ENCODE peak calls at places on chromosomes 7 and 10, in five cellular contexts. X, U, E, L and W are unnamed samples. For H3K4me1, the result is how much of the 10 kb centered on the place peaks cover.

GRCh38 chr10:36717118-36717517 is 408.3 kb upstream of the ANKRD30A start:
- DNase-seq in X (no peak), U (no peak), E (no peak), L (no peak), W (no peak)

GRCh38 chr10:1674501-1674900 is 62.8 kb downstream of the ADARB2 start:
- DNase-seq in X (no peak), U (no peak), E (no peak), L (no peak), W (no peak)

GRCh38 chr7:17411922-17412321 is 113.5 kb downstream of the AHR start:
- DNase-seq in X (no peak), U (no peak), E (no peak), L (no peak), W (no peak)

GRCh38 chr10:115638246-115638645 is 545.1 kb downstream of the ATRNL1 start:
- DNase-seq in X (no peak), U (no peak), E (no peak), L (no peak), W (no peak)

GRCh38 chr10:48390933-48391845 is 84.7 kb downstream of the MAPK8 start:
- DNase-seq in X (no peak), U (no peak), E (no peak), L (no peak), W (no peak)

GRCh38 chr7:134927076-134927475 is 59.2 kb upstream of the AGBL3 start:
- DNase-seq in X (no peak), U (no peak), E (no peak), L (peak), W (no peak)

GRCh38 chr10:124474502-124475070 is 13.0 kb downstream of the LHPP start:
- DNase-seq in X (no peak), U (no peak), E (no peak), L (no peak), W (no peak)

GRCh38 chr10:78212786-78213175 is 179.1 kb downstream of the RPS24 start:
- DNase-seq in X (no peak), U (no peak), E (no peak), L (no peak), W (no peak)

GRCh38 chr10:118522791-118523498 is 72.5 kb downstream of the PRLHR start:
- DNase-seq in X (no peak), U (no peak), E (no peak), L (no peak), W (no peak)

GRCh38 chr10:19750972-19751371 is 65.3 kb upstream of the PLXDC2 start:
- DNase-seq in X (no peak), U (no peak), E (no peak), L (no peak), W (no peak)

GRCh38 chr7:74350751-74351150 is 61.5 kb downstream of the CLIP2 start:
- DNase-seq in X (no peak), U (no peak), E (no peak), L (no peak), W (no peak)

GRCh38 chr10:111481271-111482073 is 404.6 kb downstream of the ADRA2A start:
- DNase-seq in X (no peak), U (no peak), E (no peak), L (peak), W (no peak)

GRCh38 chr7:5699951-5700384 is 81.5 kb downstream of the RNF216 start:
- DNase-seq in X (no peak), U (peak), E (peak), L (no peak), W (no peak)

GRCh38 chr10:64350665-64351064 is 829.5 kb downstream of the REEP3 start:
- DNase-seq in X (no peak), U (no peak), E (no peak), L (no peak), W (no peak)

GRCh38 chr10:110850990-110851389 is 20.7 kb upstream of the PDCD4 start:
- DNase-seq in X (no peak), U (no peak), E (no peak), L (no peak), W (no peak)

GRCh38 chr10:97821308-97822038 is 28.2 kb upstream of the GOLGA7B start:
- DNase-seq in X (no peak), U (no peak), E (no peak), L (no peak), W (no peak)

GRCh38 chr10:81953420-81953819 is 78.4 kb downstream of the NRG3 start:
- DNase-seq in X (no peak), U (no peak), E (no peak), L (no peak), W (no peak)

GRCh38 chr10:58457761-58458616 is 54.7 kb upstream of the BICC1 start:
- DNase-seq in X (peak), U (peak), E (no peak), L (no peak), W (peak)

GRCh38 chr10:11517150-11517549 is 94.3 kb downstream of the USP6NL start:
- DNase-seq in X (no peak), U (no peak), E (no peak), L (no peak), W (no peak)

GRCh38 chr10:67242531-67242930 is 316.7 kb downstream of the LRRTM3 start:
- DNase-seq in X (no peak), U (no peak), E (no peak), L (no peak), W (no peak)

GRCh38 chr10:5528989-5529701 is 4.4 kb downstream of the CALML3 start:
- DNase-seq in X (no peak), U (no peak), E (no peak), L (peak), W (no peak)

GRCh38 chr10:130109796-130110235 is 814 bp downstream of the C10orf143 start:
- DNase-seq in X (peak), U (peak), E (peak), L (peak), W (peak)

DNA sequence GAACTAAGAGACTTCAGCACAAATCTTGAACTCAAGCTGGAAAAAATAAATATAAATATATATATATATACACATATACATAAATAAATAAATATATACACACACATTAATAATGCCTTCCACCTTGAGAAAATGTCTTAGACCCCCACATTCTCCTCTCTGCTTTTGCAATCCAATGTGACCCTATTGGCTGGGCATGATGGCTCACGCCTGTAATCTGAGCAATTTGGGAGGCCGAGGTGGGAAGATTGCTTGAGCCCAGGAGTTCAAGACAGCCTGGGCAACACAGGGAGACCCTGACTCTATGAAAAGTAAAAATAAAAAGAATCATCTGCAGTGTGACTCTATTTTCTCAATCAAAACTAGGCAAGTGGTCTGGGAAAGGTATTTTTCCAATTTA is 424.1 kb upstream of the NFE2L3 start:
- DNase-seq in X (no peak), U (no peak), E (no peak), L (no peak), W (no peak)
- H3K4me3 ChIP-seq in X (no peak), U (no peak), E (no peak), L (no peak), W (no peak)

GRCh38 chr7:999149-999883 is 16.3 kb downstream of the CYP2W1 start:
- DNase-seq in X (no peak), U (no peak), E (no peak), L (no peak), W (no peak)
- H3K4me1 ChIP-seq in X (under half), U (under half), E (under half), L (under half), W (under half)

DNA sequence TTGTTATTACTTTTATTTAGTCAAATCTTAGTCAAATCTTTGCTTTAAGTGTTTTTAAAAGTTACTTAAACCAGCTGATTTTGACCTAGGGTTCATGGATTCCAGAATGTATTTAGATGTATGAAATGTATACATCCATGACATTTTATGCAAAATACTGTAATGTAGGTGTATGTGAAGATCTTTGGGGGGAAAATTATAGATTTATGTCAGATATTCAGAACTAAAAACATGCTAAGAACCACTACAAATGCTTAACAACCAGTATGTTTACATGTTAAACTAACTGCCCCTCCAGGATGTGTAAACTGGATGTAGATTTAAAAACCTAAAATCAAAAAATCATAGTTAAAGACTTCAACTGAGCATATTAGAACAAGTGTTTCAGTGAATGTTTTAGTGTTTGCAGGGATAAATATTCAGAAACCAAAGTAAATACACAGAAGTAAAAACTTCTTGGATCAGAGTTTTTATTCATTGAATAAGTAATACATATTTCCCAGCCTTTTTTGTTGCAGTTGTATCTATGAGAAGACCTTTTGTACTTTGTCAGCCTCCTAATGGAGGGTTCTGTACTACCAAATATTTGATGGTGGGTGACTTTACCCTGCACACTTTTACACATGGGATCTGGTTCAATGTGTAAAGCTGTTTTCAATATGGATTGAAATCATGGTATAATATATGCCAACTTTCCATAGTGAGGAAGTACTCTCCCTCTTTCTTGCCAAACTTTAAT is 3.9 kb downstream of the CPED1 start:
- DNase-seq in X (no peak), U (no peak), E (no peak), L (no peak), W (no peak)
- H3K4me3 ChIP-seq in X (peak), U (no peak), E (no peak), L (peak), W (no peak)

GRCh38 chr10:57222603-57223002 is 861.5 kb upstream of the ZWINT start:
- DNase-seq in X (no peak), U (no peak), E (no peak), L (no peak), W (no peak)
- H3K4me1 ChIP-seq in X (under half), U (under half), E (under half), L (under half), W (under half)

DNA sequence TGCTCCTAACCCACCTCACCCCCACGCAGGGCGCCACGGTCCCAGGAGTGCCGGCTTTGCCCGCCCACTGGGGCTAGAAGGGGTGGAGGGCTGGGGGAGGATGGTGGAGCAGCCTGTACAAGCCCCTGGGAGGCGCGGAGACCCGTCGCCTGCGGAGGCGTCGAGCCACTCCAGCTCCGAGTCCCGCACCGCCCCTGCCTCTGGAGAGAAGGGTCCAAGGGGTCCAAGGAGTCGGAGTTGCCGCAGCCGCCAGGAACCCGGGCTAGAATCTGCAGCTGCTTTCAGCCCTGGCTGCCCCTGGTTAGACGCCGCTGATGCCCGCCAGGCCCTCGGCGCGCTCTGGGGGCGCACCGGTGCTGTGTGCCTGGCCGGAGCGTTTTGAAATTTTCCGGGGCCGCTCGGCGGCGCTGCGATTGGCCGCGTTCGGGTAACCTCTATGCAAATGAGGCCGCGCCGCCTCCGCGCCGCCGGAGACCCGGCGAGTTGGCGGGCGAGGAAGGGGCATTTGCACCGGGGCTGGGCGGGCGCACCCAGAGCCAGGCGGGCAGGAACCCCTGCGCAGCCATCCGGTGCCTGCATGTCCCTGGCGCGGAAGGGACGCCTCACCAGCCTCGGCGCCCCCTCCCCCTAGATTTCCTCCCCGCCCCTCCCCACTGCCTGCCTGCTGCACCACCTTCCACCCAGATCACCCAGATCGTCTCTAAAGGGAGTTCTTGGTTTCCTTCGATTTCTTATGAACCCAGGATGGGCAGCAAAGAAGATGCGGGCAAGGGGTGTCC is at the start of gene HMX2:
- DNase-seq in X (no peak), U (no peak), E (no peak), L (no peak), W (no peak)
- H3K4me3 ChIP-seq in X (no peak), U (no peak), E (peak), L (no peak), W (peak)

GRCh38 chr10:28468707-28469483 is 64.0 kb upstream of the WAC start:
- DNase-seq in X (no peak), U (peak), E (no peak), L (no peak), W (no peak)
- H3K4me1 ChIP-seq in X (under half), U (under half), E (under half), L (under half), W (under half)

GRCh38 chr7:90777075-90777864 is 181.1 kb downstream of the CDK14 start:
- DNase-seq in X (peak), U (no peak), E (no peak), L (no peak), W (no peak)
- H3K4me3 ChIP-seq in X (no peak), U (no peak), E (no peak), L (no peak), W (no peak)

GRCh38 chr7:47188653-47189315 is 393.1 kb downstream of the TNS3 start:
- DNase-seq in X (no peak), U (no peak), E (no peak), L (peak), W (no peak)
- H3K4me1 ChIP-seq in X (under half), U (under half), E (under half), L (under half), W (under half)

DNA sequence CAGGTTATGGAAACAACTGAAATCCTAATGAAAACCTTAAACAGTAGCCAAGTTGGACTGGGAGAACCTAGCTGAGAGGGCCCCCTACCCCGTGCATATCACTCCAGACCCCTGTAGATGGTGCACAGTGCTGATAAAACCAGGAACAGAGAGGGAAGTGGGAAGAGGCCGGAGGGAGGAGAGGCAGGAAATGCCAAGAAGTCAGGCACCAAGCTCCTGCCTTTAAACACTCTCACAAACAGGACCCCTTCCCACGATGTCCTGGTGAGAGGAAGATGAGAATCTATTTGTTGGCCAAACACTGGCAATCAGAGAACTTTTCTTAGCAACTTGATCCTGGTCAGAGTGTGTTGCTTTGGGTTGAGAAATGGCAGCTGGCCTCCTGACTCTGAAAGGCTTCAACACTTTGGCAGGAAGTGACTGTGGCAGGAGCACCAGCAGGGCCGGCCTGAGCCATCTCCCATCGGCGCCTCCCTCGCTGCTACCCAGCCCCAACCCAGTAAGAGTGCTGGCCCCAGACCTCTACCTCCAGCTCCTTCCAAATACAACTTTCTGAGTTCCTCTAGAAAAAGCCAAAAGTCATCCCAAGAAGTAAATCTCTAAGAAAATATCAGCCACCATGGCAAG is 39.5 kb downstream of the GSDME start:
- DNase-seq in X (no peak), U (no peak), E (no peak), L (peak), W (no peak)
- H3K4me3 ChIP-seq in X (no peak), U (no peak), E (no peak), L (no peak), W (no peak)